ENCODE peak calls at places on chromosomes 12 and 14, in four cellular contexts. O is GM12878, S is K562, F is HepG2. A is an unnamed sample.

GRCh38 chr12:68559246-68559645 is 51.5 kb upstream of the RAP1B start:
- DNase-seq in F (no peak), O (no peak), S (no peak), A (peak; percentile 29)

GRCh38 chr12:109165599-109165998 is 49.2 kb downstream of the ACACB start:
- DNase-seq in O (no peak), S (no peak), F (no peak), A (no peak)

GRCh38 chr12:121288158-121288848 is 8.2 kb downstream of the CAMKK2 start:
- DNase-seq in S (no peak), F (no peak), O (no peak), A (no peak)

GRCh38 chr14:65131176-65131765 is 29.0 kb upstream of the MAX start:
- DNase-seq in O (no peak), F (no peak), S (no peak), A (no peak)

GRCh38 chr14:99910337-99911268 is 117.4 kb downstream of the EML1 start:
- DNase-seq in O (no peak), F (peak; percentile 16), S (no peak), A (no peak)

GRCh38 chr14:67335781-67336180 is 23.8 kb downstream of the ATP6V1D start:
- DNase-seq in F (peak; percentile 56), S (no peak), O (no peak), A (peak; percentile 19)

GRCh38 chr12:12081836-12082497 is 11.2 kb downstream of the BCL2L14 start:
- DNase-seq in F (peak; percentile 70), O (peak; percentile 39), S (peak; percentile 32), A (peak; percentile 79)

GRCh38 chr12:49533331-49533730 is 5.5 kb upstream of the KCNH3 start:
- DNase-seq in O (no peak), S (no peak), F (no peak), A (no peak)

GRCh38 chr12:18970603-18971002 is 158.9 kb upstream of the PLEKHA5 start:
- DNase-seq in S (peak; percentile 14), O (no peak), F (no peak), A (no peak)

GRCh38 chr12:106179086-106179485 is 40.3 kb upstream of the NUAK1 start:
- DNase-seq in S (no peak), O (no peak), F (peak; percentile 38), A (no peak)

GRCh38 chr14:34081576-34082136 is 130.8 kb upstream of the EGLN3 start:
- DNase-seq in S (no peak), F (peak; percentile 86), O (no peak), A (peak; percentile 24)

GRCh38 chr12:65640489-65640901 is 183.8 kb upstream of the HMGA2 start:
- DNase-seq in O (no peak), S (no peak), F (no peak), A (no peak)

GRCh38 chr12:23585782-23586163 is 363.7 kb downstream of the SOX5 start:
- DNase-seq in S (no peak), F (no peak), O (no peak), A (no peak)

GRCh38 chr12:120971299-120972180 is 6.8 kb upstream of the HNF1A start:
- DNase-seq in S (peak; percentile 49), F (peak; percentile 45), O (peak; percentile 57), A (peak; percentile 58)

GRCh38 chr12:53601296-53601847 is 24.8 kb downstream of the ATF7 start:
- DNase-seq in S (no peak), O (no peak), F (no peak), A (no peak)

GRCh38 chr12:2336409-2336829 is 283.6 kb downstream of the CACNA1C start:
- DNase-seq in S (no peak), F (no peak), O (peak; percentile 85), A (peak; percentile 86)

GRCh38 chr14:25007832-25008231 is 42.1 kb downstream of the STXBP6 start:
- DNase-seq in S (no peak), F (no peak), O (no peak), A (no peak)

GRCh38 chr14:97459180-97459579 is 662.0 kb downstream of the VRK1 start:
- DNase-seq in F (no peak), O (no peak), S (no peak), A (no peak)

GRCh38 chr12:29241821-29242591 is 92.9 kb downstream of the FAR2 start:
- DNase-seq in F (peak; percentile 37), S (no peak), O (peak; percentile 72), A (peak; percentile 84)

GRCh38 chr12:108440736-108441135 is 74.3 kb upstream of the FICD start:
- DNase-seq in F (no peak), O (no peak), S (no peak), A (no peak)

GRCh38 chr12:125861299-125862281 is 796.4 kb downstream of the AACS start:
- DNase-seq in F (no peak), O (no peak), S (peak; percentile 30), A (no peak)

GRCh38 chr14:22084393-22085281 is 411.0 kb upstream of the OR4E1 start:
- DNase-seq in F (peak; percentile 76), S (peak; percentile 9), O (peak; percentile 8), A (peak; percentile 67)

GRCh38 chr12:56839489-56840442 is 76.6 kb downstream of the HSD17B6 start:
- DNase-seq in S (peak; percentile 55), F (peak; percentile 41), O (peak; percentile 2), A (peak; percentile 45)

GRCh38 chr12:31585271-31585670 is 5.7 kb downstream of the DENND5B start:
- DNase-seq in S (no peak), F (no peak), O (no peak), A (no peak)

GRCh38 chr12:6754406-6754805 is 1.5 kb upstream of the MLF2 start:
- DNase-seq in O (no peak), F (no peak), S (no peak), A (no peak)

GRCh38 chr12:65725376-65725775 is 98.9 kb upstream of the HMGA2 start:
- DNase-seq in O (no peak), S (no peak), F (no peak), A (no peak)

GRCh38 chr12:46110220-46110700 is 119.9 kb upstream of the SCAF11 start:
- DNase-seq in F (no peak), O (no peak), S (no peak), A (no peak)

GRCh38 chr12:103886398-103886797 is 43.8 kb upstream of the HSP90B1 start:
- DNase-seq in F (no peak), O (no peak), S (no peak), A (no peak)
- TF ChIP-seq MYC in F (no peak), O (no peak), S (no peak), A (no peak)

GRCh38 chr12:101115326-101115725 is 94.7 kb downstream of the SLC5A8 start:
- DNase-seq in F (no peak), S (no peak), O (no peak), A (no peak)

GRCh38 chr12:101110856-101111255 is 99.2 kb downstream of the SLC5A8 start:
- DNase-seq in F (no peak), O (no peak), S (no peak), A (no peak)

GRCh38 chr12:101108130-101108529 is 101.9 kb downstream of the SLC5A8 start:
- DNase-seq in O (no peak), F (peak; percentile 15), S (no peak), A (no peak)

GRCh38 chr12:101107032-101107763 is 102.8 kb downstream of the SLC5A8 start:
- DNase-seq in F (no peak), O (no peak), S (no peak), A (no peak)

DNA sequence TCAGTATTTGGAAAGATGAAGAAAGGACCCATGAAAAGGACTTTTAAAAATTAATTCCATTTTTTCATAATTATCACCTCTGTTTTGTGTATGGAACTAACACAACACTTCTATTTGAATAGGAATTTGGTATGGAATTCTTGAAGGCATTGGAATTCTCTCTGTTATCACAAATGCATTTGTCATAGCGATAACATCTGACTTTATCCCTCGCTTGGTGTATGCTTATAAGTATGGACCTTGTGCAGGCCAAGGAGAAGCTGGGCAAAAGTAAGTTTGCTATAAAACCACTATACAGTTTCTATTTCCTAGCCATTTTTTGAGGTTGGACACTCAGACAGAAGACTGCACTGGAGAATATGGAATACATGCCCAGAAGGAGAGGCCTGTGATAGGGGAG is 98.6 kb downstream of the SLC5A8 start:
- DNase-seq in S (no peak), O (no peak), F (no peak), A (no peak)
- H3K4me3 ChIP-seq in S (no peak overlapping the region), O (no peak overlapping the region), F (no peak overlapping the region), A (no peak overlapping the region)

DNA sequence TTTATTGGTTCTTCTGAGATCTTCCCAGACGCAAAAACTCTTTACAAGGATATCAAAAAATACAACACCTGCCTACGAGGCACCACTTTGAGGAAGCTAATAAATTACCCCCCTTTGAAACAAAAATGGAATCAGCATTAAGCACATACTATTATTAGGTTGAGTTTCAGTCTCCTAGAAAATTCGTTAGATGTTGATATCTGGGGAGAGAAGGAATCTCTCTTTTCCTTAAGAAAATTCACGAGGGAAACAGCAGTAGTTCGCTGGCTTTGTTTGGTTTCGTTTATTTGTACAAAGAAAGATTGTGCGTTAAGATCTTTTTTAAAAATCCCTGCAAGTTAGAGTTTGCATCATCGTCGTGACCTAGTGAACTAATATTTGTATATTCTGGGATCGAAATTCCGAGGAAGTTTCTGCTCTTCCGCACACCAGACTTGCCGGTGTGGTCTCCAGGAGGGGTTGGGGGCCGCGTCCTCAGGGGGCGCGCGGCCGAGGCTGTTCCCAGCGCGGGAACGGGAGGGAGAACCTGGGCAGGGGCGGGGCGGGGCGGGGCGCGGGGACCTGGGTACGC is 12.1 kb downstream of the NKX2-1 start:
- DNase-seq in O (no peak), F (no peak), S (no peak), A (no peak)
- TF ChIP-seq EZH2 in O (no peak), F (peak; percentile 64), S (no peak), A (no peak)

GRCh38 chr12:13121568-13121967 is 18.1 kb upstream of the GSG1 start:
- DNase-seq in S (no peak), F (no peak), O (no peak), A (no peak)

GRCh38 chr12:13127476-13127875 is 24.0 kb upstream of the GSG1 start:
- DNase-seq in O (no peak), S (no peak), F (peak; percentile 15), A (no peak)

GRCh38 chr12:13126494-13126893 is 23.0 kb upstream of the GSG1 start:
- DNase-seq in O (no peak), F (no peak), S (no peak), A (no peak)

GRCh38 chr12:13125996-13126395 is 22.5 kb upstream of the GSG1 start:
- DNase-seq in F (no peak), S (no peak), O (no peak), A (no peak)

DNA sequence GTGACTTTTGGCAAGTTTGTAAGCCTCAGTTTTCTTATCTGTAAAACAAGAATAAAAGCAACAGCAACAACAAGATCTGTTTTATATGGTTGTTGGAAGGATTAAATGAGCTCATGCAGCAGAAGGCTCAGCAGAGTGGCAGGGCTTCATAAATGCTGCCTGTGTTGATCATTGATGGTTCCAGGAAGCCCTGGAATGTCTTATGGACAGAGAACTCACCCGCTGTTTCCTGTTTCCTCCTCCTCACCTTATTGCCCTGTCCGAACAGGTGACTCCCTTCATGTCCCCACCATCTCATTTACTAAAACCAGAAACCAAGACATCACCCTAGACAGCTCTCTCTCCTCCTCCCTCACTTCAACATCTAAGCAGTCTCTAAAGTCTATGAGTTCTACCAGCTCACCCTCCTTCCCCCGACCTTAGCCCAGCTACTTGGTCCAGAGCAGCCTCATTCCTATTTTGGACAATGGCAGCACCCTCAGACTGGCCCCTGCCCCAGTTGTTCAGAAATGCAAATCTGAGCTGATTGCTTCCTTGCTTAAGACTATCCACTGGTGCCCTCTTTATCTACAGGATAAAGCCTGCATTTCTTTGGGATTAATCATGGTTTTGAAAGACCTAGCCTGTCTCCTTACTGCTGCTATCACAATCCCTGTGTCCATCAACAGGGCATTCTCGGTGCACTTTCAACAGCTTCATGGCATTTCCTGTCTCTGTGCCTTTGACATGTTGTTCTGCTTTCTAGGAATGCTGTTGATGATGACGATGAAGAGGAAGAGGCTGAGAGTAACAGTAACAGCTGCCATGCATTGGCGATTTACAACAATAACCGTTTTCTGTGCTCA is 21.4 kb upstream of the GSG1 start:
- DNase-seq in O (no peak), F (no peak), S (no peak), A (peak; percentile 89)
- TF ChIP-seq MYC in O (no peak), F (no peak), S (no peak), A (no peak)

GRCh38 chr12:88575361-88575959 is 4.8 kb downstream of the KITLG start:
- DNase-seq in S (no peak), O (no peak), F (no peak), A (no peak)
- H3K4me3 ChIP-seq in S (no peak overlapping the region), O (no peak overlapping the region), F (no peak overlapping the region), A (no peak overlapping the region)

A was measured in endothelial cell of umbilical vein.